ENCODE peak calls at places on chromosomes 1 and 21, in five cellular contexts. K is upper lobe of left lung, Q is HepG2, M is K562, N is GM12878. S is an unnamed sample.

GRCh38 chr1:113946112-113946511 is 17.0 kb downstream of the HIPK1 start:
- ATAC-seq in Q (no peak), M (peak), K (no peak), N (peak), S (no peak)

GRCh38 chr1:192530254-192530653 is 45.3 kb upstream of the RGS1 start:
- ATAC-seq in N (peak), Q (no peak), M (no peak), K (no peak), S (peak)

GRCh38 chr1:116360435-116361173 is 12.4 kb upstream of the ATP1A1 start:
- ATAC-seq in K (no peak), Q (no peak), N (peak), M (peak), S (no peak)

GRCh38 chr1:214187152-214187900 is 93.6 kb upstream of the SMYD2 start:
- ATAC-seq in N (no peak), K (peak), Q (peak), M (peak), S (no peak)

GRCh38 chr1:173454966-173455524 is 22.1 kb upstream of the PRDX6 start:
- ATAC-seq in Q (no peak), N (peak), K (no peak), M (no peak), S (no peak)

GRCh38 chr1:98130406-98130805 is 209.6 kb upstream of the DPYD start:
- ATAC-seq in M (no peak), K (no peak), Q (no peak), N (no peak), S (no peak)

GRCh38 chr1:4323309-4323708 is 331.1 kb upstream of the AJAP1 start:
- ATAC-seq in Q (no peak), K (no peak), N (no peak), M (no peak), S (no peak)

GRCh38 chr1:228379165-228379460 is 27.5 kb downstream of the TRIM11 start:
- ATAC-seq in N (no peak), K (no peak), Q (no peak), M (no peak), S (no peak)

GRCh38 chr1:181115367-181115684 is 26.8 kb downstream of the IER5 start:
- ATAC-seq in M (no peak), K (no peak), Q (no peak), N (no peak), S (no peak)

GRCh38 chr1:248890549-248891498 is 15.2 kb upstream of the PGBD2 start:
- ATAC-seq in N (no peak), M (peak), K (peak), Q (no peak), S (no peak)

GRCh38 chr1:182056596-182057366 is 4.7 kb downstream of the ZNF648 start:
- ATAC-seq in M (peak), K (no peak), Q (no peak), N (no peak), S (no peak)

GRCh38 chr1:92940541-92940940 is 20.7 kb downstream of the DIPK1A start:
- ATAC-seq in N (no peak), Q (no peak), K (no peak), M (no peak), S (no peak)

GRCh38 chr1:44021581-44022321 is 9.5 kb downstream of the SLC6A9 start:
- ATAC-seq in N (no peak), K (no peak), M (peak), Q (no peak), S (no peak)

GRCh38 chr1:94045465-94046056 is 75.4 kb downstream of the ABCA4 start:
- ATAC-seq in Q (peak), K (peak), M (peak), N (peak), S (peak)

GRCh38 chr1:226778657-226779058 is 39.6 kb upstream of the ITPKB start:
- ATAC-seq in M (no peak), Q (no peak), K (no peak), N (no peak), S (peak)

GRCh38 chr21:43370091-43370658 is 56.8 kb downstream of the SIK1 start:
- ATAC-seq in Q (no peak), M (no peak), K (no peak), N (peak), S (no peak)

GRCh38 chr1:219422811-219423598 is 189.9 kb downstream of the ZC3H11B start:
- ATAC-seq in M (no peak), N (peak), Q (no peak), K (no peak), S (no peak)

GRCh38 chr1:113858418-113858817 is 13.1 kb downstream of the PTPN22 start:
- ATAC-seq in N (peak), K (no peak), M (peak), Q (no peak), S (no peak)

GRCh38 chr1:152473887-152474537 is 36.6 kb upstream of the LCE5A start:
- ATAC-seq in N (no peak), Q (no peak), M (no peak), K (peak), S (no peak)

GRCh38 chr21:25562660-25563059 is 44.6 kb downstream of the MRPL39 start:
- ATAC-seq in N (no peak), M (no peak), K (no peak), Q (no peak), S (no peak)
- H3K4me3 ChIP-seq in N (peak), M (no peak), K (peak), Q (no peak), S (no peak)

DNA sequence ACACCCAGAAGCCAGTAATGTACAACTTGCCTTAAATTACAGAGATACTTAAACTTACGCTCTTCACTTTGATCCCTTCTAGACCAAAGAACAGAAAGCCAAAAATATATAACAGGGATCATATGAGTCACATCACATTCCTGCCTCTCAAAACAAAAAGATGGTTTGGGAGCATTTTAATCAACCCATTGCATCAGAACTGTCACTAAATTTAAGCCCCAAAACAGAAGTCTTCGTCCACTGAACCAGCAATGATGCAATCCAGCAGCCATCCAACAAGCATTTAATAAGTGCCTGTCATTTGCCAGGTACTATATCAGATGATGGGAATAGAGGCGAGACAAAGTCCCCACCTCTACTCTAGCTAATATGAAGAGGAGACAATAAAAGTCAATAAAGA is 42.7 kb upstream of the GLIS1 start:
- ATAC-seq in M (peak), Q (no peak), K (no peak), N (no peak), S (no peak)
- TF ChIP-seq POLR2AphosphoS5 in M (no peak), Q (no peak), K (no peak), N (no peak), S (no peak)

DNA sequence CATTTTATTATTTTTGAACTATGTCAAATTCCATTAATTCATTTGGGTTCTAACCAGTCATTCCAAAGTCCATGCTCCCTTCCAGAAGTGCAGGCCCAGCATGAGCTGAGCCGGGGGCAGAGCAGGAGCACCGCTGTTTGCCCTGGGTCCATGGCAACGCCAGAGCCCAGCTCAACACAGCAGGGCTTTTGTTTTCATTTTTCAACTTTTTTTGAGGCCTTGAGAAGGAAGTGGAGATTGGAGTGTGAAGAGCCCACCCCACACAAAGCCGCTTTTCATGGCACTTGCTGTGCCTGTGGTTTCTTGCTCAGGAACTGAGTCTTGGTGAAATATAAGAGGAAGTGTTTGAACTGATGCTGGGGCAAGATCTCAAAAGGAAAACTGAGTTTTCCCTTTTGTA is 13.2 kb upstream of the PRMT2 start:
- ATAC-seq in K (peak), N (peak), M (no peak), Q (peak), S (peak)
- TF ChIP-seq EP300 in K (no peak), N (peak), M (no peak), Q (peak), S (no peak)

DNA sequence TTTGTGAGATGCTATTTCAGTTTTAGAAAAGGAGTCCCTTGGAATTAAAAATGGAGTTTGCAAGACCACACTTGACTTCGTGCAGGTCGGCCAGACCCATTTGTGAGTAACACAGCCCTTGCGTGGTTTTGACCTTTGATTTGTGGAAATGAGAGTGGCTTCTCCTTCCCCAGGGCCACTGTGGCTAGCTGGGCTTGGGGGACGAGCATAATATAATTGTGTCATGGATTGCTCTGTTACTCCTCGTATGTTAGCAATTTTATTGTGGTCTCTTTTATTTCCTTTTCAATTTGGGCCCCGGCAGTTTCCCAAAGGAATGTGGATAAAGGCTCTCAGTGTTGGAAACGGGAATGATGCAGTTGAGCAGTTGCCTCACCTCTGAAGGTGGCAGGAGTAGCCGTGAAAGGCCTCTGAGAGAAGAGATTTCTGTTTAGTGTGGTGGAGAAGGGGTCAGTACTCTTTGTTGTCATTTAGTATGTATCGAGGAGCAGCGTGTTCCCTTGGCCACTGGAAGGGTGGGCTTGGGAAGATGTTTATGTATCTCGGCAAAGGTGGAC is 194.6 kb downstream of the PBX1 start:
- ATAC-seq in M (peak), N (no peak), K (peak), Q (no peak), S (peak)
- H3K4me3 ChIP-seq in M (no peak), N (no peak), K (no peak), Q (no peak), S (no peak)

DNA sequence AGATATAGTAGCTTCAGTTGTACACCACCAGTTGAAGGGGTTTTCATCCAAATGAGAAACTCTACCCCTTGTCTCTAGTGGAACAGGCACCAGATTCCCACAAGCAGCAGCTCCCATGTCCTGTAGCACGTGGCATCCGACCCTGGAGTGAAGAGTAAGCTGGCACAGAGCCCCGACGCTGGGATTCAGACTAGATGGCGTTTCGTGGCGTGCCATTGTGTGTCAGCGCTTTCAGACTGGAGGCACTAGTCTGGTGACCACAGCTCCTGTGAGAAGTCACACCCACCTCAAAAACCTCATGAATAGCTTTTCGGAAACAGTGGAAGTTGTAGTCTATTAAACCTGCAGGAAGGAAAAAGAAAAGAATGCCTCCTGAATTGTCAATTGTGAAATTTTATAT is 20.2 kb downstream of the RRAGC start:
- ATAC-seq in M (no peak), N (no peak), K (no peak), Q (no peak), S (no peak)
- TF ChIP-seq POLR2AphosphoS5 in M (no peak), N (no peak), K (no peak), Q (no peak), S (no peak)

GRCh38 chr1:12488666-12489354 is 129.2 kb downstream of the DHRS3 start:
- ATAC-seq in N (no peak), Q (no peak), M (no peak), K (no peak), S (no peak)

GRCh38 chr1:12485231-12486172 is 132.5 kb downstream of the DHRS3 start:
- ATAC-seq in M (no peak), N (no peak), Q (peak), K (no peak), S (peak)

GRCh38 chr1:12487520-12487919 is 130.5 kb downstream of the DHRS3 start:
- ATAC-seq in Q (no peak), N (no peak), K (no peak), M (no peak), S (no peak)

GRCh38 chr1:12482999-12483398 is 135.0 kb downstream of the DHRS3 start:
- ATAC-seq in K (no peak), N (no peak), M (no peak), Q (no peak), S (no peak)

GRCh38 chr1:12486401-12487005 is 131.5 kb downstream of the DHRS3 start:
- ATAC-seq in N (no peak), M (no peak), K (peak), Q (no peak), S (peak)
- TF ChIP-seq EP300 in N (no peak), M (no peak), K (peak), Q (no peak), S (no peak)

DNA sequence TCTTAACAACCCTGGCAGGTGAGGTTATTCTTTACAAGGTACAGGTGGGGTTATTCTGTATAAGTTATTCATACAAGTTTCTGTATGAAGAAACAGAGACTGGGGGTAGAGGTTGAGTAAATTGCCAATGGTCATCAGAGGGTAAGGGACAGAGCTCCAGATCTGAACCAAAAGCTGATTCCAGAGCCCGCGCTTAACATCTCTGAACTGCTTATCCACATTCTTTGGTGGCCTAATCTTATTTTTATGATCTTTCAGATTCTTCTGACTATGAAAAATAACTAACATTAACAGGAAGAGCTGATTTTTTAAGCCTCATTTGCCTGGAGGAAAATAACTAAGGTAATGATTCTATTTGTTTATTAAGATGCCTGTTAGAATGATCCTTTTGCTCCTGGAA is 63.9 kb upstream of the BARHL2 start:
- ATAC-seq in Q (no peak), M (no peak), N (no peak), K (no peak), S (no peak)
- H3K4me3 ChIP-seq in Q (no peak), M (no peak), N (no peak), K (no peak), S (no peak)

GRCh38 chr1:37797750-37798345 is 4.2 kb downstream of the MANEAL start:
- ATAC-seq in Q (no peak), M (no peak), N (no peak), K (no peak), S (no peak)

GRCh38 chr1:37807220-37807554 is 403 bp upstream of the C1orf122 start:
- ATAC-seq in K (no peak), Q (no peak), N (no peak), M (no peak), S (no peak)

GRCh38 chr1:37807555-37808368 is at the start of the genes C1orf122 and YRDC:
- ATAC-seq in Q (peak), N (peak), M (peak), K (peak), S (peak)

GRCh38 chr1:37802439-37802838 is 5.2 kb upstream of the C1orf122 start:
- ATAC-seq in Q (no peak), K (no peak), N (no peak), M (no peak), S (no peak)
- TF ChIP-seq POLR2AphosphoS5 in Q (peak), K (no peak), N (no peak), M (peak), S (no peak)